ENCODE peak calls at places on chromosomes 4 and X, in ten cellular contexts. G is EH; D is NCI-H748 treated with DMSO at 0.1 percent for 48 hours; J is nucleus accumbens; E is stimulated activated CD4-positive, alpha-beta T cell treated with anti-CD3 and anti-CD28 coated beads, TNF-alpha, amount 100 ng/mL, for 4 hours; Y is activated T-cell treated with anti-CD3 and anti-CD28 coated beads for 24 hours; L is central memory CD4-positive, alpha-beta T cell; S is cardiac fibroblast; M is cardiac muscle cell; F is GM03348. V is an unnamed sample.

GRCh38 chrX:129654652-129655546 is at the start of gene APLN:
- DNase-seq in F (peak), Y (no peak), E (no peak), S (peak), J (peak), L (no peak), G (peak), D (peak), M (peak), V (peak)

GRCh38 chrX:37712458-37712857 is 26.9 kb downstream of the XK start:
- DNase-seq in L (no peak), M (no peak), E (no peak), F (no peak), J (no peak), D (no peak), Y (no peak), S (peak), G (no peak), V (no peak)

GRCh38 chr4:93203708-93204107 is 624.8 kb upstream of the ATOH1 start:
- DNase-seq in J (no peak), E (no peak), Y (no peak), S (no peak), D (no peak), L (no peak), G (peak), F (no peak), M (no peak), V (no peak)

GRCh38 chr4:54575919-54576318 is 81.8 kb upstream of the KIT start:
- DNase-seq in Y (no peak), M (no peak), L (no peak), J (no peak), D (no peak), F (no peak), E (no peak), G (no peak), S (no peak), V (no peak)

GRCh38 chr4:10045481-10045880 is 24.2 kb upstream of the SLC2A9 start:
- DNase-seq in S (peak), G (peak), M (no peak), F (peak), L (no peak), E (no peak), J (no peak), D (no peak), Y (no peak), V (no peak)

GRCh38 chr4:157005193-157005592 is 33.6 kb upstream of the PDGFC start:
- DNase-seq in L (no peak), F (no peak), G (no peak), J (no peak), M (no peak), S (peak), Y (no peak), D (no peak), E (no peak), V (no peak)

GRCh38 chr4:141132689-141133145 is 552 bp downstream of the RNF150 start:
- DNase-seq in L (no peak), G (peak), Y (no peak), E (no peak), J (peak), F (peak), S (peak), M (peak), D (no peak), V (peak)

GRCh38 chr4:909131-909571 is 23.0 kb downstream of the GAK start:
- DNase-seq in M (no peak), G (no peak), F (no peak), E (no peak), D (no peak), Y (no peak), L (no peak), J (no peak), S (no peak), V (no peak)

GRCh38 chr4:173434226-173434625 is 35.3 kb upstream of the SCRG1 start:
- DNase-seq in G (no peak), E (no peak), L (no peak), Y (no peak), F (no peak), J (no peak), M (no peak), S (no peak), D (no peak), V (no peak)

GRCh38 chrX:29419774-29420553 is 795.4 kb upstream of the MAGEB2 start:
- DNase-seq in G (no peak), M (no peak), Y (no peak), L (no peak), F (peak), E (no peak), S (peak), J (no peak), D (no peak), V (no peak)

V was measured in neuronal stem cell.